ENCODE peak calls at places on chromosomes 13 and 19, in ten cellular contexts. R is body of pancreas; A is tibial nerve; V is CD4-positive, alpha-beta T cell; N is GF-D8; K is HFFc6; D is lower lobe of right lung; J is gastrocnemius medialis; S is GM13976; T is LHCN-M2. O is an unnamed sample.

GRCh38 chr13:101065314-101065713 is 351.0 kb downstream of the NALCN start:
- DNase-seq in R (no peak), A (peak), V (no peak), N (no peak), K (no peak), D (no peak), J (no peak), S (no peak), T (no peak), O (no peak)

GRCh38 chr13:109180905-109181425 is 551.6 kb downstream of the MYO16 start:
- DNase-seq in R (no peak), A (no peak), V (no peak), N (no peak), K (peak), D (no peak), J (no peak), S (no peak), T (peak), O (no peak)

GRCh38 chr13:30898721-30899188 is 7.3 kb upstream of the MEDAG start:
- DNase-seq in R (no peak), A (peak), V (no peak), N (no peak), K (peak), D (no peak), J (peak), S (no peak), T (peak), O (peak)

GRCh38 chr13:96652506-96652905 is 341.8 kb downstream of the OXGR1 start:
- DNase-seq in R (no peak), A (no peak), V (no peak), N (no peak), K (no peak), D (no peak), J (no peak), S (no peak), T (peak), O (no peak)

GRCh38 chr13:52677823-52678222 is 25.2 kb downstream of the SUGT1 start:
- DNase-seq in R (no peak), A (no peak), V (no peak), N (no peak), K (no peak), D (no peak), J (no peak), S (no peak), T (no peak), O (no peak)

GRCh38 chr13:50914848-50915247 is 5.3 kb downstream of the RNASEH2B start:
- DNase-seq in R (no peak), A (no peak), V (no peak), N (peak), K (no peak), D (no peak), J (no peak), S (no peak), T (peak), O (no peak)

GRCh38 chr13:69243366-69243765 is 864.3 kb upstream of the ATXN8OS start:
- DNase-seq in R (no peak), A (no peak), V (no peak), N (no peak), K (no peak), D (no peak), J (no peak), S (no peak), T (no peak), O (no peak)

GRCh38 chr13:44181938-44182337 is 191.7 kb upstream of the SERP2 start:
- DNase-seq in R (no peak), A (no peak), V (no peak), N (no peak), K (no peak), D (no peak), J (no peak), S (no peak), T (no peak), O (no peak)

GRCh38 chr13:68714292-68714691 is 1393.3 kb upstream of the ATXN8OS start:
- DNase-seq in R (no peak), A (no peak), V (no peak), N (no peak), K (no peak), D (no peak), J (no peak), S (no peak), T (no peak), O (no peak)

GRCh38 chr13:35716186-35716585 is 239.7 kb upstream of the MAB21L1 start:
- DNase-seq in R (no peak), A (no peak), V (no peak), N (peak), K (no peak), D (no peak), J (peak), S (no peak), T (no peak), O (no peak)

GRCh38 chr19:40717880-40718773 is 1.2 kb downstream of the ITPKC start:
- DNase-seq in R (peak), A (no peak), V (no peak), N (no peak), K (no peak), D (peak), J (peak), S (no peak), T (no peak), O (peak)

GRCh38 chr13:45833663-45834062 is 17.9 kb downstream of the SIAH3 start:
- DNase-seq in R (peak), A (no peak), V (no peak), N (no peak), K (peak), D (no peak), J (peak), S (no peak), T (peak), O (no peak)

GRCh38 chr19:17109962-17110598 is 34.5 kb downstream of the MYO9B start:
- DNase-seq in R (peak), A (peak), V (no peak), N (peak), K (no peak), D (peak), J (peak), S (peak), T (no peak), O (peak)

GRCh38 chr13:40271931-40272775 is 394.3 kb downstream of the FOXO1 start:
- DNase-seq in R (peak), A (peak), V (peak), N (no peak), K (peak), D (peak), J (peak), S (no peak), T (peak), O (peak)

GRCh38 chr13:33776510-33776909 is 41.4 kb upstream of the RFC3 start:
- DNase-seq in R (peak), A (no peak), V (no peak), N (no peak), K (no peak), D (no peak), J (no peak), S (no peak), T (no peak), O (no peak)

GRCh38 chr19:9500796-9501195 is 2.4 kb upstream of the ZNF560 start:
- DNase-seq in R (no peak), A (no peak), V (no peak), N (no peak), K (no peak), D (no peak), J (no peak), S (no peak), T (no peak), O (no peak)

GRCh38 chr13:30303269-30303668 is 4.1 kb downstream of the KATNAL1 start:
- DNase-seq in R (no peak), A (no peak), V (no peak), N (no peak), K (peak), D (no peak), J (no peak), S (no peak), T (no peak), O (no peak)

GRCh38 chr19:42360787-42361544 is 29.1 kb downstream of the CNFN start:
- DNase-seq in R (no peak), A (no peak), V (no peak), N (no peak), K (no peak), D (no peak), J (no peak), S (no peak), T (no peak), O (no peak)

GRCh38 chr13:113729329-113730019 is 29.6 kb upstream of the TMEM255B start:
- DNase-seq in R (no peak), A (no peak), V (no peak), N (no peak), K (peak), D (peak), J (peak), S (no peak), T (peak), O (no peak)

GRCh38 chr13:29479716-29480492 is 115.6 kb downstream of the SLC7A1 start:
- DNase-seq in R (no peak), A (no peak), V (no peak), N (no peak), K (no peak), D (no peak), J (no peak), S (no peak), T (no peak), O (no peak)

GRCh38 chr13:98570929-98571372 is 6.0 kb downstream of the STK24 start:
- DNase-seq in R (peak), A (no peak), V (peak), N (no peak), K (no peak), D (no peak), J (peak), S (peak), T (no peak), O (no peak)

GRCh38 chr13:98500963-98501421 is 75.9 kb downstream of the STK24 start:
- DNase-seq in R (no peak), A (no peak), V (no peak), N (no peak), K (no peak), D (no peak), J (no peak), S (peak), T (no peak), O (no peak)

GRCh38 chr13:99296270-99296865 is 10.8 kb downstream of the GPR183 start:
- DNase-seq in R (no peak), A (no peak), V (no peak), N (no peak), K (no peak), D (no peak), J (no peak), S (no peak), T (no peak), O (no peak)

GRCh38 chr13:93227906-93228801 is 1.5 kb downstream of the GPC6 start:
- DNase-seq in R (peak), A (peak), V (no peak), N (no peak), K (peak), D (peak), J (peak), S (no peak), T (peak), O (peak)